ENCODE peak calls at places on chromosomes 11 and 22, in nine cellular contexts. One of them, this sample, is unnamed.

GRCh38 chr11:94553938-94554337 is 10.2 kb downstream of the FUT4 start:
- DNase-seq in left ventricle myocardium inferior: no peak
- DNase-seq in stomach: peak; percentile 36
- DNase-seq in BE2C: peak; percentile 24
- DNase-seq in esophagus squamous epithelium: no peak
- DNase-seq in ovary: no peak
- DNase-seq in HepG2: no peak
- DNase-seq in gastrocnemius medialis: no peak
- DNase-seq in cardiac muscle cell: peak; percentile 46
- DNase-seq in this sample: no peak

GRCh38 chr11:13284776-13285588 is 7.4 kb downstream of the BMAL1 start:
- DNase-seq in left ventricle myocardium inferior: no peak
- DNase-seq in stomach: no peak
- DNase-seq in BE2C: no peak
- DNase-seq in esophagus squamous epithelium: no peak
- DNase-seq in ovary: no peak
- DNase-seq in HepG2: no peak
- DNase-seq in gastrocnemius medialis: no peak
- DNase-seq in cardiac muscle cell: no peak
- DNase-seq in this sample: no peak

GRCh38 chr22:36982136-36982535 is 37.1 kb downstream of the TST start:
- DNase-seq in left ventricle myocardium inferior: no peak
- DNase-seq in stomach: no peak
- DNase-seq in BE2C: peak; percentile 49
- DNase-seq in esophagus squamous epithelium: no peak
- DNase-seq in ovary: no peak
- DNase-seq in HepG2: no peak
- DNase-seq in gastrocnemius medialis: no peak
- DNase-seq in cardiac muscle cell: no peak
- DNase-seq in this sample: no peak

GRCh38 chr22:48044484-48045060 is 1282.1 kb downstream of the TBC1D22A start:
- DNase-seq in left ventricle myocardium inferior: no peak
- DNase-seq in stomach: no peak
- DNase-seq in BE2C: no peak
- DNase-seq in esophagus squamous epithelium: no peak
- DNase-seq in ovary: no peak
- DNase-seq in HepG2: no peak
- DNase-seq in gastrocnemius medialis: no peak
- DNase-seq in cardiac muscle cell: no peak
- DNase-seq in this sample: no peak

GRCh38 chr11:417652-418342 is 3.0 kb upstream of the SIGIRR start:
- DNase-seq in left ventricle myocardium inferior: no peak
- DNase-seq in stomach: no peak
- DNase-seq in BE2C: no peak
- DNase-seq in esophagus squamous epithelium: no peak
- DNase-seq in ovary: no peak
- DNase-seq in HepG2: no peak
- DNase-seq in gastrocnemius medialis: no peak
- DNase-seq in cardiac muscle cell: no peak
- DNase-seq in this sample: no peak

GRCh38 chr11:66112640-66113098 is 42.6 kb downstream of the PACS1 start:
- DNase-seq in left ventricle myocardium inferior: no peak
- DNase-seq in stomach: no peak
- DNase-seq in BE2C: no peak
- DNase-seq in esophagus squamous epithelium: no peak
- DNase-seq in ovary: no peak
- DNase-seq in HepG2: no peak
- DNase-seq in gastrocnemius medialis: no peak
- DNase-seq in cardiac muscle cell: peak; percentile 84
- DNase-seq in this sample: no peak

GRCh38 chr11:102837151-102837550 is 6.3 kb downstream of the MMP3 start:
- DNase-seq in left ventricle myocardium inferior: no peak
- DNase-seq in stomach: no peak
- DNase-seq in BE2C: no peak
- DNase-seq in esophagus squamous epithelium: no peak
- DNase-seq in ovary: no peak
- DNase-seq in HepG2: no peak
- DNase-seq in gastrocnemius medialis: no peak
- DNase-seq in cardiac muscle cell: no peak
- DNase-seq in this sample: no peak

GRCh38 chr11:2196970-2197770 is 25.6 kb upstream of the TH start:
- DNase-seq in left ventricle myocardium inferior: peak; percentile 68
- DNase-seq in stomach: peak; percentile 87
- DNase-seq in BE2C: peak; percentile 83
- DNase-seq in esophagus squamous epithelium: no peak
- DNase-seq in ovary: peak; percentile 61
- DNase-seq in HepG2: peak; percentile 55
- DNase-seq in gastrocnemius medialis: peak; percentile 24
- DNase-seq in cardiac muscle cell: peak; percentile 73
- DNase-seq in this sample: peak; percentile 80

GRCh38 chr22:46421272-46421671 is 85.8 kb downstream of the TRMU start:
- DNase-seq in left ventricle myocardium inferior: no peak
- DNase-seq in stomach: no peak
- DNase-seq in BE2C: no peak
- DNase-seq in esophagus squamous epithelium: no peak
- DNase-seq in ovary: no peak
- DNase-seq in HepG2: no peak
- DNase-seq in gastrocnemius medialis: no peak
- DNase-seq in cardiac muscle cell: no peak
- DNase-seq in this sample: no peak

GRCh38 chr11:75244052-75244814 is 3.7 kb downstream of the TPBGL start:
- DNase-seq in left ventricle myocardium inferior: no peak
- DNase-seq in stomach: peak; percentile 22
- DNase-seq in BE2C: peak; percentile 3
- DNase-seq in esophagus squamous epithelium: no peak
- DNase-seq in ovary: no peak
- DNase-seq in HepG2: no peak
- DNase-seq in gastrocnemius medialis: no peak
- DNase-seq in cardiac muscle cell: no peak
- DNase-seq in this sample: no peak
- H3K27me3 ChIP-seq in left ventricle myocardium inferior: peaks cover 72% of the 10 kb centered on the region
- H3K27me3 ChIP-seq in stomach: peaks cover 35% of the 10 kb centered on the region
- H3K27me3 ChIP-seq in BE2C: peaks cover 6% of the 10 kb centered on the region
- H3K27me3 ChIP-seq in esophagus squamous epithelium: peaks cover 11% of the 10 kb centered on the region
- H3K27me3 ChIP-seq in ovary: no peaks in the 10 kb centered on the region
- H3K27me3 ChIP-seq in HepG2: peaks cover 58% of the 10 kb centered on the region
- H3K27me3 ChIP-seq in gastrocnemius medialis: peaks cover 27% of the 10 kb centered on the region
- H3K27me3 ChIP-seq in cardiac muscle cell: peaks cover 64% of the 10 kb centered on the region
- H3K27me3 ChIP-seq in this sample: no peaks in the 10 kb centered on the region

GRCh38 chr22:22753526-22754267 is 109.3 kb downstream of the GGTLC2 start:
- DNase-seq in left ventricle myocardium inferior: no peak
- DNase-seq in stomach: peak; percentile 64
- DNase-seq in BE2C: peak; percentile 70
- DNase-seq in esophagus squamous epithelium: no peak
- DNase-seq in ovary: peak; percentile 19
- DNase-seq in HepG2: peak; percentile 47
- DNase-seq in gastrocnemius medialis: no peak
- DNase-seq in cardiac muscle cell: peak; percentile 59
- DNase-seq in this sample: peak; percentile 67

GRCh38 chr22:22754268-22754657 is 109.8 kb downstream of the GGTLC2 start:
- DNase-seq in left ventricle myocardium inferior: no peak
- DNase-seq in stomach: no peak
- DNase-seq in BE2C: no peak
- DNase-seq in esophagus squamous epithelium: no peak
- DNase-seq in ovary: no peak
- DNase-seq in HepG2: no peak
- DNase-seq in gastrocnemius medialis: no peak
- DNase-seq in cardiac muscle cell: no peak
- DNase-seq in this sample: no peak

GRCh38 chr22:22752199-22752555 is 107.8 kb downstream of the GGTLC2 start:
- DNase-seq in left ventricle myocardium inferior: no peak
- DNase-seq in stomach: no peak
- DNase-seq in BE2C: no peak
- DNase-seq in esophagus squamous epithelium: no peak
- DNase-seq in ovary: no peak
- DNase-seq in HepG2: no peak
- DNase-seq in gastrocnemius medialis: no peak
- DNase-seq in cardiac muscle cell: no peak
- DNase-seq in this sample: no peak

GRCh38 chr22:22751043-22751603 is 106.7 kb downstream of the GGTLC2 start:
- DNase-seq in left ventricle myocardium inferior: no peak
- DNase-seq in stomach: no peak
- DNase-seq in BE2C: no peak
- DNase-seq in esophagus squamous epithelium: no peak
- DNase-seq in ovary: no peak
- DNase-seq in HepG2: no peak
- DNase-seq in gastrocnemius medialis: no peak
- DNase-seq in cardiac muscle cell: no peak
- DNase-seq in this sample: no peak

GRCh38 chr22:22752556-22753477 is 108.4 kb downstream of the GGTLC2 start:
- DNase-seq in left ventricle myocardium inferior: no peak
- DNase-seq in stomach: no peak
- DNase-seq in BE2C: no peak
- DNase-seq in esophagus squamous epithelium: no peak
- DNase-seq in ovary: no peak
- DNase-seq in HepG2: no peak
- DNase-seq in gastrocnemius medialis: peak; percentile 44
- DNase-seq in cardiac muscle cell: peak; percentile 88
- DNase-seq in this sample: peak; percentile 63
- H3K4me1 ChIP-seq in left ventricle myocardium inferior: no peaks in the 10 kb centered on the region
- H3K4me1 ChIP-seq in stomach: no peaks in the 10 kb centered on the region
- H3K4me1 ChIP-seq in BE2C: no peaks in the 10 kb centered on the region
- H3K4me1 ChIP-seq in esophagus squamous epithelium: no peaks in the 10 kb centered on the region
- H3K4me1 ChIP-seq in ovary: no peaks in the 10 kb centered on the region
- H3K4me1 ChIP-seq in HepG2: no peaks in the 10 kb centered on the region
- H3K4me1 ChIP-seq in gastrocnemius medialis: no peaks in the 10 kb centered on the region
- H3K4me1 ChIP-seq in cardiac muscle cell: no peaks in the 10 kb centered on the region
- H3K4me1 ChIP-seq in this sample: no peaks in the 10 kb centered on the region

GRCh38 chr11:76568144-76568543 is 102.4 kb downstream of the LRRC32 start:
- DNase-seq in left ventricle myocardium inferior: no peak
- DNase-seq in stomach: no peak
- DNase-seq in BE2C: no peak
- DNase-seq in esophagus squamous epithelium: no peak
- DNase-seq in ovary: no peak
- DNase-seq in HepG2: no peak
- DNase-seq in gastrocnemius medialis: no peak
- DNase-seq in cardiac muscle cell: no peak
- DNase-seq in this sample: no peak

GRCh38 chr11:76568621-76569020 is 101.9 kb downstream of the LRRC32 start:
- DNase-seq in left ventricle myocardium inferior: no peak
- DNase-seq in stomach: no peak
- DNase-seq in BE2C: no peak
- DNase-seq in esophagus squamous epithelium: no peak
- DNase-seq in ovary: no peak
- DNase-seq in HepG2: no peak
- DNase-seq in gastrocnemius medialis: no peak
- DNase-seq in cardiac muscle cell: no peak
- DNase-seq in this sample: no peak

GRCh38 chr11:76564400-76564799 is 106.1 kb downstream of the LRRC32 start:
- DNase-seq in left ventricle myocardium inferior: no peak
- DNase-seq in stomach: no peak
- DNase-seq in BE2C: no peak
- DNase-seq in esophagus squamous epithelium: no peak
- DNase-seq in ovary: no peak
- DNase-seq in HepG2: no peak
- DNase-seq in gastrocnemius medialis: no peak
- DNase-seq in cardiac muscle cell: peak; percentile 21
- DNase-seq in this sample: no peak

GRCh38 chr11:76566811-76567210 is 103.7 kb downstream of the LRRC32 start:
- DNase-seq in left ventricle myocardium inferior: no peak
- DNase-seq in stomach: no peak
- DNase-seq in BE2C: no peak
- DNase-seq in esophagus squamous epithelium: no peak
- DNase-seq in ovary: no peak
- DNase-seq in HepG2: no peak
- DNase-seq in gastrocnemius medialis: no peak
- DNase-seq in cardiac muscle cell: no peak
- DNase-seq in this sample: no peak

GRCh38 chr11:76567261-76567660 is 103.3 kb downstream of the LRRC32 start:
- DNase-seq in left ventricle myocardium inferior: no peak
- DNase-seq in stomach: no peak
- DNase-seq in BE2C: no peak
- DNase-seq in esophagus squamous epithelium: no peak
- DNase-seq in ovary: no peak
- DNase-seq in HepG2: no peak
- DNase-seq in gastrocnemius medialis: no peak
- DNase-seq in cardiac muscle cell: no peak
- DNase-seq in this sample: no peak
- H3K27me3 ChIP-seq in left ventricle myocardium inferior: no peaks in the 10 kb centered on the region
- H3K27me3 ChIP-seq in stomach: no peaks in the 10 kb centered on the region
- H3K27me3 ChIP-seq in BE2C: no peaks in the 10 kb centered on the region
- H3K27me3 ChIP-seq in esophagus squamous epithelium: no peaks in the 10 kb centered on the region
- H3K27me3 ChIP-seq in ovary: no peaks in the 10 kb centered on the region
- H3K27me3 ChIP-seq in HepG2: no peaks in the 10 kb centered on the region
- H3K27me3 ChIP-seq in gastrocnemius medialis: no peaks in the 10 kb centered on the region
- H3K27me3 ChIP-seq in cardiac muscle cell: no peaks in the 10 kb centered on the region
- H3K27me3 ChIP-seq in this sample: no peaks in the 10 kb centered on the region

GRCh38 chr22:26481694-26482093 is 1.9 kb downstream of the HPS4 start:
- DNase-seq in left ventricle myocardium inferior: no peak
- DNase-seq in stomach: no peak
- DNase-seq in BE2C: no peak
- DNase-seq in esophagus squamous epithelium: no peak
- DNase-seq in ovary: no peak
- DNase-seq in HepG2: no peak
- DNase-seq in gastrocnemius medialis: no peak
- DNase-seq in cardiac muscle cell: no peak
- DNase-seq in this sample: no peak
- H3K4me1 ChIP-seq in left ventricle myocardium inferior: peaks cover 73% of the 10 kb centered on the region
- H3K4me1 ChIP-seq in stomach: peaks cover 69% of the 10 kb centered on the region
- H3K4me1 ChIP-seq in BE2C: peaks cover 2% of the 10 kb centered on the region
- H3K4me1 ChIP-seq in esophagus squamous epithelium: peaks cover 38% of the 10 kb centered on the region
- H3K4me1 ChIP-seq in ovary: peaks cover 14% of the 10 kb centered on the region
- H3K4me1 ChIP-seq in HepG2: peaks cover 82% of the 10 kb centered on the region
- H3K4me1 ChIP-seq in gastrocnemius medialis: peaks cover 60% of the 10 kb centered on the region
- H3K4me1 ChIP-seq in cardiac muscle cell: peaks cover 17% of the 10 kb centered on the region
- H3K4me1 ChIP-seq in this sample: peaks cover 2% of the 10 kb centered on the region

GRCh38 chr11:129372609-129373488 is 2.8 kb upstream of the BARX2 start:
- DNase-seq in left ventricle myocardium inferior: no peak
- DNase-seq in stomach: no peak
- DNase-seq in BE2C: no peak
- DNase-seq in esophagus squamous epithelium: no peak
- DNase-seq in ovary: no peak
- DNase-seq in HepG2: no peak
- DNase-seq in gastrocnemius medialis: no peak
- DNase-seq in cardiac muscle cell: no peak
- DNase-seq in this sample: no peak
- H3K27me3 ChIP-seq in left ventricle myocardium inferior: peaks cover 100% of the 10 kb centered on the region
- H3K27me3 ChIP-seq in stomach: peaks cover 53% of the 10 kb centered on the region
- H3K27me3 ChIP-seq in BE2C: peaks cover 85% of the 10 kb centered on the region
- H3K27me3 ChIP-seq in esophagus squamous epithelium: no peaks in the 10 kb centered on the region
- H3K27me3 ChIP-seq in ovary: no peaks in the 10 kb centered on the region
- H3K27me3 ChIP-seq in HepG2: peaks cover 88% of the 10 kb centered on the region
- H3K27me3 ChIP-seq in gastrocnemius medialis: peaks cover 83% of the 10 kb centered on the region
- H3K27me3 ChIP-seq in cardiac muscle cell: peaks cover 95% of the 10 kb centered on the region
- H3K27me3 ChIP-seq in this sample: no peaks in the 10 kb centered on the region